ENCODE peak calls at places on chromosome 16, in seven cellular contexts. P, F, D, H, G, R and N are unnamed samples.

GRCh38 chr16:85615852-85616607 is 2.9 kb downstream of the GSE1 start:
- DNase-seq in F (peak), P (peak), G (peak), H (peak), D (peak), R (no peak), N (peak)

GRCh38 chr16:27424772-27425498 is 23.0 kb downstream of the IL21R start:
- DNase-seq in F (no peak), H (no peak), D (no peak), R (no peak), G (no peak), P (no peak), N (no peak)

GRCh38 chr16:14456793-14457481 is 173.1 kb downstream of the PARN start:
- DNase-seq in F (no peak), D (no peak), G (no peak), R (no peak), P (no peak), H (no peak), N (no peak)

GRCh38 chr16:586047-586644 is 3.7 kb upstream of the RAB40C start:
- DNase-seq in R (no peak), F (no peak), H (no peak), P (no peak), D (no peak), G (no peak), N (no peak)

GRCh38 chr16:11621920-11622651 is 35.4 kb upstream of the LITAF start:
- DNase-seq in F (no peak), P (peak), D (peak), H (no peak), G (peak), R (peak), N (peak)

GRCh38 chr16:86573215-86573614 is 5.1 kb upstream of the FOXL1 start:
- DNase-seq in R (no peak), F (no peak), P (no peak), H (no peak), D (no peak), G (no peak), N (no peak)

GRCh38 chr16:51807551-51807950 is 656.5 kb upstream of the SALL1 start:
- DNase-seq in P (no peak), D (no peak), F (no peak), G (no peak), H (no peak), R (no peak), N (no peak)

GRCh38 chr16:57514891-57515600 is 21.3 kb downstream of the CCDC102A start:
- DNase-seq in F (no peak), G (no peak), D (no peak), R (peak), P (no peak), H (no peak), N (no peak)

GRCh38 chr16:5633845-5634440 is 536.3 kb upstream of the EEF2KMT start:
- DNase-seq in H (no peak), D (peak), P (no peak), G (no peak), R (no peak), F (no peak), N (no peak)

GRCh38 chr16:9116141-9116540 is 24.7 kb downstream of the HAPSTR1 start:
- DNase-seq in D (no peak), F (no peak), R (no peak), P (no peak), G (no peak), H (no peak), N (no peak)

GRCh38 chr16:31298958-31299357 is 39.2 kb downstream of the ITGAM start:
- DNase-seq in P (no peak), R (no peak), G (no peak), D (no peak), F (no peak), H (no peak), N (no peak)

GRCh38 chr16:31664683-31665482 is 137.2 kb downstream of the AHSP start:
- DNase-seq in P (no peak), H (no peak), R (no peak), F (no peak), D (no peak), G (no peak), N (no peak)

GRCh38 chr16:3490911-3491629 is 4.2 kb downstream of the C16orf90 start:
- DNase-seq in H (no peak), F (no peak), R (peak), D (no peak), P (no peak), G (no peak), N (no peak)

GRCh38 chr16:59540621-59541020 is 806.5 kb upstream of the GOT2 start:
- DNase-seq in F (no peak), P (no peak), R (no peak), H (no peak), G (no peak), D (no peak), N (no peak)

GRCh38 chr16:15498427-15499175 is 64.2 kb downstream of the BMERB1 start:
- DNase-seq in F (no peak), D (no peak), P (no peak), R (no peak), G (no peak), H (no peak), N (no peak)

GRCh38 chr16:19071811-19072777 is 4.7 kb downstream of the COQ7 start:
- DNase-seq in G (no peak), R (no peak), F (no peak), P (peak), H (peak), D (peak), N (peak)

GRCh38 chr16:78562156-78562555 is 462.7 kb downstream of the WWOX start:
- DNase-seq in P (no peak), D (no peak), G (no peak), F (no peak), R (no peak), H (no peak), N (no peak)

GRCh38 chr16:12767897-12768296 is 35.8 kb downstream of the CPPED1 start:
- DNase-seq in H (no peak), D (peak), R (no peak), P (no peak), G (no peak), F (no peak), N (no peak)

GRCh38 chr16:73058221-73058615 is 10.3 kb upstream of the ZFHX3 start:
- DNase-seq in G (no peak), H (peak), D (peak), R (no peak), P (peak), F (no peak), N (no peak)

GRCh38 chr16:27273670-27274522 is 5.3 kb upstream of the NSMCE1 start:
- DNase-seq in R (no peak), H (no peak), P (no peak), G (no peak), D (no peak), F (no peak), N (no peak)

GRCh38 chr16:88020513-88020885 is 69.3 kb downstream of the BANP start:
- DNase-seq in H (no peak), P (no peak), R (peak), D (no peak), F (no peak), G (no peak), N (no peak)

GRCh38 chr16:49461517-49461951 is 87.9 kb downstream of the C16orf78 start:
- DNase-seq in P (no peak), R (no peak), F (no peak), D (no peak), H (no peak), G (no peak), N (no peak)

GRCh38 chr16:10318798-10319500 is 66.9 kb upstream of the ATF7IP2 start:
- DNase-seq in P (no peak), H (no peak), D (no peak), R (no peak), G (no peak), F (no peak), N (no peak)

GRCh38 chr16:68719993-68720489 is 17.1 kb upstream of the CDH1 start:
- DNase-seq in P (no peak), F (no peak), H (no peak), D (peak), G (no peak), R (no peak), N (no peak)

GRCh38 chr16:87895641-87896141 is 26.4 kb upstream of the SLC7A5 start:
- DNase-seq in R (peak), F (peak), P (no peak), H (no peak), G (no peak), D (peak), N (peak)

GRCh38 chr16:871562-872330 is 71.2 kb upstream of the GNG13 start:
- DNase-seq in G (no peak), D (no peak), R (peak), F (no peak), H (peak), P (peak), N (no peak)

GRCh38 chr16:30551781-30552180 is 6.4 kb downstream of the ZNF764 start:
- DNase-seq in P (no peak), R (peak), D (no peak), H (no peak), F (no peak), G (no peak), N (peak)

GRCh38 chr16:87832759-87833502 is 36.4 kb downstream of the SLC7A5 start:
- DNase-seq in F (no peak), G (no peak), H (no peak), P (no peak), D (no peak), R (no peak), N (no peak)

GRCh38 chr16:66603537-66604375 is 748 bp upstream of the CMTM3 start:
- DNase-seq in R (peak), F (peak), H (peak), P (peak), D (peak), G (peak), N (peak)

GRCh38 chr16:24499193-24499814 is 40.1 kb upstream of the RBBP6 start:
- DNase-seq in R (peak), H (no peak), G (no peak), P (no peak), D (peak), F (no peak), N (no peak)